ENCODE peak calls at places on chromosomes 11 and 22, in six cellular contexts. U is H9, V is IMR-90, L is H1, Z is mesendoderm, O is trophoblast cell. B is an unnamed sample.

GRCh38 chr22:38284042-38284402 is 11.2 kb upstream of the TMEM184B start:
- DNase-seq in L (no peak), U (no peak), O (peak; percentile 95), Z (peak; percentile 38), V (peak; percentile 96), B (no peak)

GRCh38 chr11:17014321-17014773 is at the start of gene PLEKHA7:
- DNase-seq in U (no peak), V (no peak), O (peak; percentile 29), L (no peak), Z (no peak), B (peak; percentile 21)

GRCh38 chr22:35467788-35468187 is 67.8 kb downstream of the MCM5 start:
- DNase-seq in V (peak; percentile 47), O (no peak), Z (peak; percentile 16), U (peak; percentile 72), L (no peak), B (peak; percentile 29)

GRCh38 chr11:67542971-67543370 is 19.7 kb upstream of the CABP2 start:
- DNase-seq in L (no peak), Z (no peak), U (peak; percentile 49), V (no peak), O (no peak), B (no peak)

GRCh38 chr11:81497202-81497804 is 1236.4 kb downstream of the FAM181B start:
- DNase-seq in L (no peak), U (no peak), Z (peak; percentile 55), O (peak; percentile 52), V (peak; percentile 16), B (peak; percentile 30)

GRCh38 chr11:101456812-101457211 is 127.0 kb downstream of the TRPC6 start:
- DNase-seq in L (no peak), Z (no peak), U (no peak), O (peak; percentile 51), V (peak; percentile 52), B (no peak)

GRCh38 chr11:1563149-1563638 is 8.9 kb downstream of the DUSP8 start:
- DNase-seq in U (peak; percentile 21), O (no peak), L (no peak), Z (no peak), V (no peak), B (no peak)

GRCh38 chr22:19568337-19569311 is 44.4 kb upstream of the CLDN5 start:
- DNase-seq in V (peak; percentile 95), O (no peak), U (no peak), Z (no peak), L (no peak), B (no peak)

GRCh38 chr11:70733327-70734325 is 335.3 kb downstream of the CTTN start:
- DNase-seq in V (no peak), O (no peak), Z (no peak), L (no peak), U (no peak), B (no peak)

GRCh38 chr11:75190652-75191329 is 39.9 kb downstream of the SLCO2B1 start:
- DNase-seq in Z (no peak), U (no peak), L (no peak), O (no peak), V (no peak), B (no peak)

GRCh38 chr11:73248526-73249185 is 23.5 kb upstream of the P2RY6 start:
- DNase-seq in L (no peak), Z (no peak), V (no peak), O (no peak), U (peak; percentile 11), B (no peak)

GRCh38 chr22:43883012-43883661 is 8.7 kb downstream of the PNPLA5 start:
- DNase-seq in O (peak; percentile 63), L (peak; percentile 84), U (peak; percentile 88), V (peak; percentile 81), Z (peak; percentile 93), B (peak; percentile 74)

GRCh38 chr11:77619576-77620198 is 17.9 kb downstream of the CLNS1A start:
- DNase-seq in Z (peak; percentile 71), U (no peak), L (no peak), V (peak; percentile 54), O (peak; percentile 92), B (peak; percentile 39)

GRCh38 chr22:42602470-42602869 is 12.2 kb downstream of the POLDIP3 start:
- DNase-seq in Z (no peak), L (no peak), U (no peak), V (no peak), O (no peak), B (no peak)

GRCh38 chr22:41927813-41928212 is 1.2 kb upstream of the TNFRSF13C start:
- DNase-seq in V (no peak), O (peak; percentile 22), L (no peak), Z (no peak), U (no peak), B (no peak)

GRCh38 chr22:24421428-24421931 is 5.9 kb upstream of the ADORA2A start:
- DNase-seq in O (peak; percentile 24), V (no peak), U (peak; percentile 91), L (peak; percentile 84), Z (peak; percentile 93), B (no peak)

GRCh38 chr22:37330200-37331033 is 48.1 kb downstream of the CYTH4 start:
- DNase-seq in L (peak; percentile 91), Z (peak; percentile 97), V (peak; percentile 90), O (no peak), U (peak; percentile 95), B (peak; percentile 88)

GRCh38 chr11:88420165-88420781 is 82.7 kb upstream of the CTSC start:
- DNase-seq in L (no peak), O (peak; percentile 95), V (peak; percentile 78), U (no peak), Z (no peak), B (no peak)

GRCh38 chr11:82790723-82791487 is 57.2 kb upstream of the FAM181B start:
- DNase-seq in U (no peak), Z (peak; percentile 52), O (no peak), L (no peak), V (no peak), B (no peak)

GRCh38 chr22:46609175-46609690 is 11.0 kb upstream of the GRAMD4 start:
- DNase-seq in Z (no peak), V (no peak), O (no peak), L (no peak), U (no peak), B (no peak)

GRCh38 chr22:41498322-41498721 is 29.4 kb downstream of the ACO2 start:
- DNase-seq in U (no peak), L (no peak), V (no peak), Z (no peak), O (peak; percentile 28), B (no peak)

DNA sequence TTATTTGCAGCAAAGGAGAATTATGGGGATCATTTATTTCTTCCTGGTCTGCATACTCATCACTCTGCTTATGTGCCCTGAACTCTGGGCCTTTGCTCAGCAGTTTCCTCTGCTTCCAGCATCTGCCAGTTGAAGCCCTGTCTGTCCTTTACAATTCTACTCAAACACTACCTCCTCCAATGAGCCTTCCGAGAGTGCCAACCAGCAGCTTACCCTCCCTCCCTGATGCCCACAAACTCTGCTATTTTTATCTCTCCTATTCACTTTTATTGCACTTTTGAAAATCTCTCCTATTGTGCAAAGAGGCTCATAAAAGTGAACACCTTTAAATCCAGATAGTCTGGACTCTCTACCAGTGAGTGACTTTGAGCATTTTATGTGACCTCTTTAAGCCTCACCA is 3.6 kb upstream of the ME3 start:
- DNase-seq in V (no peak), L (no peak), Z (no peak), U (no peak), O (no peak), B (no peak)
- H3K4me1 ChIP-seq in V (peaks cover 2% of the 10 kb centered on the region), L (peaks cover 18% of the 10 kb centered on the region), Z (no peaks in the 10 kb centered on the region), U (peaks cover 5% of the 10 kb centered on the region), O (peaks cover 16% of the 10 kb centered on the region), B (peaks cover 30% of the 10 kb centered on the region)

GRCh38 chr11:8183136-8183535 is 14.3 kb upstream of the RIC3 start:
- DNase-seq in O (no peak), L (no peak), Z (no peak), U (no peak), V (no peak), B (no peak)

GRCh38 chr11:8180469-8180868 is 11.6 kb upstream of the RIC3 start:
- DNase-seq in O (no peak), L (peak; percentile 71), U (peak; percentile 67), Z (no peak), V (no peak), B (no peak)

DNA sequence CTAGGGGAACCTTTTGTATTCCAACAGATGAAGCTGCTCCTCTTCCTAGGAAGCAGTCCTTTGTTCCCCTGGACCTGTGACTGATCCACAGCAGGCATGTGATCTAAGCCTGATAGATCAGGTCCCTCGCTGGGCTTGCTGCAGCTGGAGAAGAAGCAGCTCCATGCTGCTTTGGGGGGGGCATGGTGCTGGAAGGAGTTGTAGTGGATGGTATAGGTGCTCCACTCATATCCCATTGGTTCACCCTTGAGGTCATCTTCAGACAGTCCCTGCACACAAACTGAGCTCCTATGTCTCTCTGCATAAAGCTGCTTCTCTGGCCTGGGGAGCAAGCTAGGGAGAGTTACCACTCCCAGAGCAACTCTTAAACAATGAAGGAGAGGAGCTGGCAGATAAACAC is 9.5 kb upstream of the RIC3 start:
- DNase-seq in O (no peak), V (no peak), U (no peak), Z (peak; percentile 50), L (no peak), B (no peak)
- H2BK120ac ChIP-seq in O (no peak overlapping the region), V (no peak overlapping the region), U (no peak overlapping the region), Z (no peak overlapping the region), L (no peak overlapping the region), B (no peak overlapping the region)

DNA sequence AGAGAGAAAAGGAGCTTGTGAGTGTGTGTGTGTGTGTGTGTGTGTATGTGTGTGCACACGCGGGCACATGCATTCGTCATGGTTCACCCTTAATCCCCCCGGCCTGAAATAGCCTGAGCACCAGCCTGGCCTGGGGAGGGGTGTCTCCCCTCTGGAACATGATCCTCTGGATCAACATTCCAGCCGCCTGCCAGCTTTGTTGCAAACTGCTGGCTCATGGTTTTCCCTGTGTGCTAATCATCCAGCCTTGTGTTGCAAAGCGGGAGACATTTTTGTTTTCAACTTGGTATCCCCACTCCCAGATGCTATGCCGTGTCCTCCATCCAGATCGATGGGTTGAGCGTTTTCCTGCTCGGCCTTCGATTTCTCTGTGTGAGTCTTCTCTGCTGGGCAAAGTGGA is 94.3 kb downstream of the FEZ1 start:
- DNase-seq in U (peak; percentile 64), O (no peak), Z (peak; percentile 60), L (no peak), V (peak; percentile 26), B (peak; percentile 51)
- H3K4me1 ChIP-seq in U (peaks cover 8% of the 10 kb centered on the region), O (peaks cover 5% of the 10 kb centered on the region), Z (peaks cover 3% of the 10 kb centered on the region), L (peaks cover 29% of the 10 kb centered on the region), V (peaks cover 8% of the 10 kb centered on the region), B (peaks cover 4% of the 10 kb centered on the region)

GRCh38 chr11:45391168-45391850 is 105.2 kb upstream of the SYT13 start:
- DNase-seq in U (no peak), L (no peak), V (no peak), O (no peak), Z (no peak), B (no peak)
- H2BK120ac ChIP-seq in U (no peak overlapping the region), L (no peak overlapping the region), V (no peak overlapping the region), O (no peak overlapping the region), Z (no peak overlapping the region), B (no peak overlapping the region)

GRCh38 chr22:29272624-29273023 is 4.6 kb downstream of the EWSR1 start:
- DNase-seq in U (no peak), O (no peak), Z (no peak), V (no peak), L (no peak), B (no peak)
- H3K4me1 ChIP-seq in U (peaks cover 8% of the 10 kb centered on the region), O (peaks cover 6% of the 10 kb centered on the region), Z (peaks cover 5% of the 10 kb centered on the region), V (peaks cover 8% of the 10 kb centered on the region), L (peaks cover 9% of the 10 kb centered on the region), B (peaks cover 28% of the 10 kb centered on the region)

DNA sequence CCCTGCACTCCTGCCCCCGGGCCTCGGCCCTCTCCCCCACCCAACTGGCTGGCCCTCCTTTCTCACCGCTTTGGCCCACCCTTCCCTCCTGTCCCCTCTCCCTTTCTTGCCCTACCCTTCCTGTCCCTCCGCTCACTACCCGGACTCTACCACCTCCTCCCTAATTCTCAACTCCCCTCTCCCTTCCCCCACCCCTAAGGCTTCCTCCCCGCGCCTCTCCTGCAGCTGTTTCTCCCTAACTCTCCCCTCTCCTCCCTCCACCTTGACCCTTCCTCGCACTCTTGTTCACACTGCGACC is 416 bp downstream of the SLC15A3 start:
- DNase-seq in L (no peak), V (no peak), O (no peak), U (peak; percentile 53), Z (peak; percentile 68), B (no peak)
- H2BK120ac ChIP-seq in L (no peak overlapping the region), V (peak overlapping the region; percentile 56), O (no peak overlapping the region), U (no peak overlapping the region), Z (no peak overlapping the region), B (peak overlapping the region; percentile 95)